ENCODE peak calls at places on chromosome 5, in seven cellular contexts. One of them, this sample, is unnamed.

GRCh38 chr5:81068635-81069034 is 108.5 kb downstream of the RASGRF2 start:
- DNase-seq in NCI-H1105 treated with DMSO at 0.1 percent for 48 hours: no peak
- DNase-seq in IMR-90: no peak
- DNase-seq in activated CD4-positive, alpha-beta T cell treated with anti-CD3 and anti-CD28 coated beads, Interleukin-2, amount 50 U/mL, for 1 hour: no peak
- DNase-seq in transverse colon: no peak
- DNase-seq in RCC 7860: no peak
- DNase-seq in stimulated activated CD4-positive, alpha-beta T cell treated with anti-CD3 and anti-CD28 coated beads, Interleukin-2, amount 100 ng/mL, for 48 hours: no peak
- DNase-seq in this sample: no peak

GRCh38 chr5:142684508-142685031 is 1.3 kb downstream of the FGF1 start:
- DNase-seq in transverse colon: no peak
- DNase-seq in IMR-90: peak; percentile 33
- DNase-seq in stimulated activated CD4-positive, alpha-beta T cell treated with anti-CD3 and anti-CD28 coated beads, Interleukin-2, amount 100 ng/mL, for 48 hours: no peak
- DNase-seq in RCC 7860: no peak
- DNase-seq in NCI-H1105 treated with DMSO at 0.1 percent for 48 hours: no peak
- DNase-seq in activated CD4-positive, alpha-beta T cell treated with anti-CD3 and anti-CD28 coated beads, Interleukin-2, amount 50 U/mL, for 1 hour: no peak
- DNase-seq in this sample: no peak

GRCh38 chr5:174972291-174972690 is 247.9 kb downstream of the MSX2 start:
- DNase-seq in IMR-90: no peak
- DNase-seq in activated CD4-positive, alpha-beta T cell treated with anti-CD3 and anti-CD28 coated beads, Interleukin-2, amount 50 U/mL, for 1 hour: no peak
- DNase-seq in transverse colon: no peak
- DNase-seq in NCI-H1105 treated with DMSO at 0.1 percent for 48 hours: peak; percentile 88
- DNase-seq in stimulated activated CD4-positive, alpha-beta T cell treated with anti-CD3 and anti-CD28 coated beads, Interleukin-2, amount 100 ng/mL, for 48 hours: no peak
- DNase-seq in RCC 7860: no peak
- DNase-seq in this sample: no peak

GRCh38 chr5:78638423-78638822 is 10.1 kb downstream of the LHFPL2 start:
- DNase-seq in stimulated activated CD4-positive, alpha-beta T cell treated with anti-CD3 and anti-CD28 coated beads, Interleukin-2, amount 100 ng/mL, for 48 hours: no peak
- DNase-seq in IMR-90: peak; percentile 92
- DNase-seq in activated CD4-positive, alpha-beta T cell treated with anti-CD3 and anti-CD28 coated beads, Interleukin-2, amount 50 U/mL, for 1 hour: no peak
- DNase-seq in transverse colon: peak; percentile 52
- DNase-seq in NCI-H1105 treated with DMSO at 0.1 percent for 48 hours: peak; percentile 8
- DNase-seq in RCC 7860: peak; percentile 94
- DNase-seq in this sample: no peak

GRCh38 chr5:113405530-113405929 is 29.3 kb downstream of the TSSK1B start:
- DNase-seq in stimulated activated CD4-positive, alpha-beta T cell treated with anti-CD3 and anti-CD28 coated beads, Interleukin-2, amount 100 ng/mL, for 48 hours: no peak
- DNase-seq in IMR-90: no peak
- DNase-seq in activated CD4-positive, alpha-beta T cell treated with anti-CD3 and anti-CD28 coated beads, Interleukin-2, amount 50 U/mL, for 1 hour: no peak
- DNase-seq in transverse colon: no peak
- DNase-seq in RCC 7860: no peak
- DNase-seq in NCI-H1105 treated with DMSO at 0.1 percent for 48 hours: no peak
- DNase-seq in this sample: no peak

GRCh38 chr5:149195337-149195887 is 54.1 kb downstream of the ABLIM3 start:
- DNase-seq in transverse colon: no peak
- DNase-seq in RCC 7860: no peak
- DNase-seq in activated CD4-positive, alpha-beta T cell treated with anti-CD3 and anti-CD28 coated beads, Interleukin-2, amount 50 U/mL, for 1 hour: no peak
- DNase-seq in NCI-H1105 treated with DMSO at 0.1 percent for 48 hours: no peak
- DNase-seq in stimulated activated CD4-positive, alpha-beta T cell treated with anti-CD3 and anti-CD28 coated beads, Interleukin-2, amount 100 ng/mL, for 48 hours: no peak
- DNase-seq in IMR-90: no peak
- DNase-seq in this sample: no peak

GRCh38 chr5:72141440-72142271 is 34.4 kb downstream of the MAP1B start:
- DNase-seq in transverse colon: no peak
- DNase-seq in IMR-90: peak; percentile 97
- DNase-seq in NCI-H1105 treated with DMSO at 0.1 percent for 48 hours: no peak
- DNase-seq in stimulated activated CD4-positive, alpha-beta T cell treated with anti-CD3 and anti-CD28 coated beads, Interleukin-2, amount 100 ng/mL, for 48 hours: no peak
- DNase-seq in activated CD4-positive, alpha-beta T cell treated with anti-CD3 and anti-CD28 coated beads, Interleukin-2, amount 50 U/mL, for 1 hour: no peak
- DNase-seq in RCC 7860: peak; percentile 78
- DNase-seq in this sample: no peak

GRCh38 chr5:44225231-44226160 is 163.7 kb downstream of the FGF10 start:
- DNase-seq in NCI-H1105 treated with DMSO at 0.1 percent for 48 hours: no peak
- DNase-seq in transverse colon: no peak
- DNase-seq in activated CD4-positive, alpha-beta T cell treated with anti-CD3 and anti-CD28 coated beads, Interleukin-2, amount 50 U/mL, for 1 hour: no peak
- DNase-seq in stimulated activated CD4-positive, alpha-beta T cell treated with anti-CD3 and anti-CD28 coated beads, Interleukin-2, amount 100 ng/mL, for 48 hours: no peak
- DNase-seq in IMR-90: no peak
- DNase-seq in RCC 7860: no peak
- DNase-seq in this sample: no peak

GRCh38 chr5:132095077-132095744 is 21.6 kb downstream of the CSF2 start:
- DNase-seq in activated CD4-positive, alpha-beta T cell treated with anti-CD3 and anti-CD28 coated beads, Interleukin-2, amount 50 U/mL, for 1 hour: no peak
- DNase-seq in stimulated activated CD4-positive, alpha-beta T cell treated with anti-CD3 and anti-CD28 coated beads, Interleukin-2, amount 100 ng/mL, for 48 hours: no peak
- DNase-seq in transverse colon: no peak
- DNase-seq in IMR-90: no peak
- DNase-seq in NCI-H1105 treated with DMSO at 0.1 percent for 48 hours: no peak
- DNase-seq in RCC 7860: peak; percentile 66
- DNase-seq in this sample: peak; percentile 20

GRCh38 chr5:53321073-53321472 is 159.4 kb upstream of the FST start:
- DNase-seq in transverse colon: no peak
- DNase-seq in IMR-90: no peak
- DNase-seq in RCC 7860: no peak
- DNase-seq in activated CD4-positive, alpha-beta T cell treated with anti-CD3 and anti-CD28 coated beads, Interleukin-2, amount 50 U/mL, for 1 hour: no peak
- DNase-seq in NCI-H1105 treated with DMSO at 0.1 percent for 48 hours: no peak
- DNase-seq in stimulated activated CD4-positive, alpha-beta T cell treated with anti-CD3 and anti-CD28 coated beads, Interleukin-2, amount 100 ng/mL, for 48 hours: no peak
- DNase-seq in this sample: no peak

GRCh38 chr5:143679777-143680176 is 132.2 kb upstream of the HMHB1 start:
- DNase-seq in IMR-90: peak; percentile 56
- DNase-seq in RCC 7860: peak; percentile 39
- DNase-seq in stimulated activated CD4-positive, alpha-beta T cell treated with anti-CD3 and anti-CD28 coated beads, Interleukin-2, amount 100 ng/mL, for 48 hours: no peak
- DNase-seq in activated CD4-positive, alpha-beta T cell treated with anti-CD3 and anti-CD28 coated beads, Interleukin-2, amount 50 U/mL, for 1 hour: no peak
- DNase-seq in NCI-H1105 treated with DMSO at 0.1 percent for 48 hours: no peak
- DNase-seq in transverse colon: no peak
- DNase-seq in this sample: peak; percentile 14

GRCh38 chr5:41537581-41537980 is 27.2 kb upstream of the PLCXD3 start:
- DNase-seq in NCI-H1105 treated with DMSO at 0.1 percent for 48 hours: no peak
- DNase-seq in IMR-90: no peak
- DNase-seq in transverse colon: no peak
- DNase-seq in activated CD4-positive, alpha-beta T cell treated with anti-CD3 and anti-CD28 coated beads, Interleukin-2, amount 50 U/mL, for 1 hour: no peak
- DNase-seq in stimulated activated CD4-positive, alpha-beta T cell treated with anti-CD3 and anti-CD28 coated beads, Interleukin-2, amount 100 ng/mL, for 48 hours: no peak
- DNase-seq in RCC 7860: no peak
- DNase-seq in this sample: no peak

GRCh38 chr5:155128786-155129512 is 115.4 kb downstream of the KIF4B start:
- DNase-seq in stimulated activated CD4-positive, alpha-beta T cell treated with anti-CD3 and anti-CD28 coated beads, Interleukin-2, amount 100 ng/mL, for 48 hours: no peak
- DNase-seq in transverse colon: no peak
- DNase-seq in IMR-90: no peak
- DNase-seq in NCI-H1105 treated with DMSO at 0.1 percent for 48 hours: no peak
- DNase-seq in RCC 7860: no peak
- DNase-seq in activated CD4-positive, alpha-beta T cell treated with anti-CD3 and anti-CD28 coated beads, Interleukin-2, amount 50 U/mL, for 1 hour: no peak
- DNase-seq in this sample: peak; percentile 7

GRCh38 chr5:133347039-133347438 is 265.3 kb downstream of the FSTL4 start:
- DNase-seq in RCC 7860: no peak
- DNase-seq in NCI-H1105 treated with DMSO at 0.1 percent for 48 hours: no peak
- DNase-seq in transverse colon: no peak
- DNase-seq in IMR-90: no peak
- DNase-seq in stimulated activated CD4-positive, alpha-beta T cell treated with anti-CD3 and anti-CD28 coated beads, Interleukin-2, amount 100 ng/mL, for 48 hours: no peak
- DNase-seq in activated CD4-positive, alpha-beta T cell treated with anti-CD3 and anti-CD28 coated beads, Interleukin-2, amount 50 U/mL, for 1 hour: no peak
- DNase-seq in this sample: no peak

GRCh38 chr5:427415-428087 is 15.4 kb upstream of the EXOC3 start:
- DNase-seq in stimulated activated CD4-positive, alpha-beta T cell treated with anti-CD3 and anti-CD28 coated beads, Interleukin-2, amount 100 ng/mL, for 48 hours: no peak
- DNase-seq in NCI-H1105 treated with DMSO at 0.1 percent for 48 hours: no peak
- DNase-seq in RCC 7860: no peak
- DNase-seq in IMR-90: no peak
- DNase-seq in transverse colon: no peak
- DNase-seq in activated CD4-positive, alpha-beta T cell treated with anti-CD3 and anti-CD28 coated beads, Interleukin-2, amount 50 U/mL, for 1 hour: no peak
- DNase-seq in this sample: no peak

GRCh38 chr5:80466669-80467485 is 21.0 kb upstream of the FAM151B start:
- DNase-seq in RCC 7860: no peak
- DNase-seq in NCI-H1105 treated with DMSO at 0.1 percent for 48 hours: no peak
- DNase-seq in transverse colon: no peak
- DNase-seq in stimulated activated CD4-positive, alpha-beta T cell treated with anti-CD3 and anti-CD28 coated beads, Interleukin-2, amount 100 ng/mL, for 48 hours: no peak
- DNase-seq in activated CD4-positive, alpha-beta T cell treated with anti-CD3 and anti-CD28 coated beads, Interleukin-2, amount 50 U/mL, for 1 hour: no peak
- DNase-seq in IMR-90: peak; percentile 61
- DNase-seq in this sample: no peak

GRCh38 chr5:176188085-176188484 is 50.1 kb upstream of the SIMC1 start:
- DNase-seq in transverse colon: no peak
- DNase-seq in IMR-90: no peak
- DNase-seq in NCI-H1105 treated with DMSO at 0.1 percent for 48 hours: no peak
- DNase-seq in activated CD4-positive, alpha-beta T cell treated with anti-CD3 and anti-CD28 coated beads, Interleukin-2, amount 50 U/mL, for 1 hour: no peak
- DNase-seq in RCC 7860: no peak
- DNase-seq in stimulated activated CD4-positive, alpha-beta T cell treated with anti-CD3 and anti-CD28 coated beads, Interleukin-2, amount 100 ng/mL, for 48 hours: no peak
- DNase-seq in this sample: no peak

GRCh38 chr5:130939059-130939458 is 226.0 kb downstream of the HINT1 start:
- DNase-seq in transverse colon: no peak
- DNase-seq in activated CD4-positive, alpha-beta T cell treated with anti-CD3 and anti-CD28 coated beads, Interleukin-2, amount 50 U/mL, for 1 hour: no peak
- DNase-seq in stimulated activated CD4-positive, alpha-beta T cell treated with anti-CD3 and anti-CD28 coated beads, Interleukin-2, amount 100 ng/mL, for 48 hours: no peak
- DNase-seq in NCI-H1105 treated with DMSO at 0.1 percent for 48 hours: no peak
- DNase-seq in RCC 7860: no peak
- DNase-seq in IMR-90: no peak
- DNase-seq in this sample: no peak

GRCh38 chr5:50593681-50594080 is 72.8 kb upstream of the PARP8 start:
- DNase-seq in RCC 7860: no peak
- DNase-seq in activated CD4-positive, alpha-beta T cell treated with anti-CD3 and anti-CD28 coated beads, Interleukin-2, amount 50 U/mL, for 1 hour: no peak
- DNase-seq in NCI-H1105 treated with DMSO at 0.1 percent for 48 hours: no peak
- DNase-seq in transverse colon: no peak
- DNase-seq in stimulated activated CD4-positive, alpha-beta T cell treated with anti-CD3 and anti-CD28 coated beads, Interleukin-2, amount 100 ng/mL, for 48 hours: no peak
- DNase-seq in IMR-90: no peak
- DNase-seq in this sample: no peak

GRCh38 chr5:169426674-169427250 is 125.8 kb upstream of the SLIT3 start:
- DNase-seq in IMR-90: no peak
- DNase-seq in transverse colon: no peak
- DNase-seq in RCC 7860: no peak
- DNase-seq in NCI-H1105 treated with DMSO at 0.1 percent for 48 hours: no peak
- DNase-seq in activated CD4-positive, alpha-beta T cell treated with anti-CD3 and anti-CD28 coated beads, Interleukin-2, amount 50 U/mL, for 1 hour: no peak
- DNase-seq in stimulated activated CD4-positive, alpha-beta T cell treated with anti-CD3 and anti-CD28 coated beads, Interleukin-2, amount 100 ng/mL, for 48 hours: no peak
- DNase-seq in this sample: no peak

GRCh38 chr5:132251220-132251725 is 6.2 kb upstream of the PDLIM4 start:
- DNase-seq in transverse colon: peak; percentile 4
- DNase-seq in stimulated activated CD4-positive, alpha-beta T cell treated with anti-CD3 and anti-CD28 coated beads, Interleukin-2, amount 100 ng/mL, for 48 hours: no peak
- DNase-seq in activated CD4-positive, alpha-beta T cell treated with anti-CD3 and anti-CD28 coated beads, Interleukin-2, amount 50 U/mL, for 1 hour: no peak
- DNase-seq in RCC 7860: peak; percentile 96
- DNase-seq in NCI-H1105 treated with DMSO at 0.1 percent for 48 hours: no peak
- DNase-seq in IMR-90: peak; percentile 37
- DNase-seq in this sample: no peak

GRCh38 chr5:124065508-124065907 is 553.5 kb downstream of the CSNK1G3 start:
- DNase-seq in activated CD4-positive, alpha-beta T cell treated with anti-CD3 and anti-CD28 coated beads, Interleukin-2, amount 50 U/mL, for 1 hour: no peak
- DNase-seq in NCI-H1105 treated with DMSO at 0.1 percent for 48 hours: no peak
- DNase-seq in transverse colon: no peak
- DNase-seq in RCC 7860: no peak
- DNase-seq in IMR-90: no peak
- DNase-seq in stimulated activated CD4-positive, alpha-beta T cell treated with anti-CD3 and anti-CD28 coated beads, Interleukin-2, amount 100 ng/mL, for 48 hours: no peak
- DNase-seq in this sample: no peak

GRCh38 chr5:141488591-141489478 is at the start of gene PCDHGC5:
- DNase-seq in activated CD4-positive, alpha-beta T cell treated with anti-CD3 and anti-CD28 coated beads, Interleukin-2, amount 50 U/mL, for 1 hour: no peak
- DNase-seq in transverse colon: no peak
- DNase-seq in RCC 7860: peak; percentile 76
- DNase-seq in stimulated activated CD4-positive, alpha-beta T cell treated with anti-CD3 and anti-CD28 coated beads, Interleukin-2, amount 100 ng/mL, for 48 hours: no peak
- DNase-seq in NCI-H1105 treated with DMSO at 0.1 percent for 48 hours: no peak
- DNase-seq in IMR-90: peak; percentile 87
- DNase-seq in this sample: no peak

GRCh38 chr5:170273968-170274710 is 23.4 kb downstream of the LCP2 start:
- DNase-seq in transverse colon: no peak
- DNase-seq in IMR-90: no peak
- DNase-seq in NCI-H1105 treated with DMSO at 0.1 percent for 48 hours: peak; percentile 83
- DNase-seq in RCC 7860: no peak
- DNase-seq in stimulated activated CD4-positive, alpha-beta T cell treated with anti-CD3 and anti-CD28 coated beads, Interleukin-2, amount 100 ng/mL, for 48 hours: no peak
- DNase-seq in activated CD4-positive, alpha-beta T cell treated with anti-CD3 and anti-CD28 coated beads, Interleukin-2, amount 50 U/mL, for 1 hour: peak; percentile 63
- DNase-seq in this sample: no peak

GRCh38 chr5:149212203-149212951 is 59.3 kb upstream of the AFAP1L1 start:
- DNase-seq in stimulated activated CD4-positive, alpha-beta T cell treated with anti-CD3 and anti-CD28 coated beads, Interleukin-2, amount 100 ng/mL, for 48 hours: no peak
- DNase-seq in NCI-H1105 treated with DMSO at 0.1 percent for 48 hours: no peak
- DNase-seq in transverse colon: no peak
- DNase-seq in activated CD4-positive, alpha-beta T cell treated with anti-CD3 and anti-CD28 coated beads, Interleukin-2, amount 50 U/mL, for 1 hour: no peak
- DNase-seq in IMR-90: peak; percentile 100
- DNase-seq in RCC 7860: no peak
- DNase-seq in this sample: no peak

GRCh38 chr5:148416921-148417320 is 33.2 kb downstream of the FBXO38 start:
- DNase-seq in RCC 7860: peak; percentile 5
- DNase-seq in NCI-H1105 treated with DMSO at 0.1 percent for 48 hours: no peak
- DNase-seq in transverse colon: no peak
- DNase-seq in activated CD4-positive, alpha-beta T cell treated with anti-CD3 and anti-CD28 coated beads, Interleukin-2, amount 50 U/mL, for 1 hour: no peak
- DNase-seq in IMR-90: no peak
- DNase-seq in stimulated activated CD4-positive, alpha-beta T cell treated with anti-CD3 and anti-CD28 coated beads, Interleukin-2, amount 100 ng/mL, for 48 hours: no peak
- DNase-seq in this sample: no peak

GRCh38 chr5:123670981-123671557 is 159.1 kb downstream of the CSNK1G3 start:
- DNase-seq in NCI-H1105 treated with DMSO at 0.1 percent for 48 hours: peak; percentile 32
- DNase-seq in stimulated activated CD4-positive, alpha-beta T cell treated with anti-CD3 and anti-CD28 coated beads, Interleukin-2, amount 100 ng/mL, for 48 hours: peak; percentile 32
- DNase-seq in activated CD4-positive, alpha-beta T cell treated with anti-CD3 and anti-CD28 coated beads, Interleukin-2, amount 50 U/mL, for 1 hour: peak; percentile 41
- DNase-seq in RCC 7860: peak; percentile 29
- DNase-seq in IMR-90: peak; percentile 30
- DNase-seq in transverse colon: peak; percentile 62
- DNase-seq in this sample: peak; percentile 72

GRCh38 chr5:88743231-88743879 is 139.6 kb downstream of the MEF2C start:
- DNase-seq in RCC 7860: peak; percentile 29
- DNase-seq in transverse colon: no peak
- DNase-seq in stimulated activated CD4-positive, alpha-beta T cell treated with anti-CD3 and anti-CD28 coated beads, Interleukin-2, amount 100 ng/mL, for 48 hours: no peak
- DNase-seq in NCI-H1105 treated with DMSO at 0.1 percent for 48 hours: no peak
- DNase-seq in activated CD4-positive, alpha-beta T cell treated with anti-CD3 and anti-CD28 coated beads, Interleukin-2, amount 50 U/mL, for 1 hour: no peak
- DNase-seq in IMR-90: peak; percentile 20
- DNase-seq in this sample: no peak

GRCh38 chr5:32908646-32909045 is 197.5 kb downstream of the NPR3 start:
- DNase-seq in RCC 7860: no peak
- DNase-seq in transverse colon: no peak
- DNase-seq in IMR-90: no peak
- DNase-seq in activated CD4-positive, alpha-beta T cell treated with anti-CD3 and anti-CD28 coated beads, Interleukin-2, amount 50 U/mL, for 1 hour: no peak
- DNase-seq in NCI-H1105 treated with DMSO at 0.1 percent for 48 hours: no peak
- DNase-seq in stimulated activated CD4-positive, alpha-beta T cell treated with anti-CD3 and anti-CD28 coated beads, Interleukin-2, amount 100 ng/mL, for 48 hours: no peak
- DNase-seq in this sample: no peak

GRCh38 chr5:17113174-17113941 is 104.1 kb upstream of the BASP1 start:
- DNase-seq in NCI-H1105 treated with DMSO at 0.1 percent for 48 hours: no peak
- DNase-seq in stimulated activated CD4-positive, alpha-beta T cell treated with anti-CD3 and anti-CD28 coated beads, Interleukin-2, amount 100 ng/mL, for 48 hours: no peak
- DNase-seq in RCC 7860: peak; percentile 36
- DNase-seq in transverse colon: no peak
- DNase-seq in activated CD4-positive, alpha-beta T cell treated with anti-CD3 and anti-CD28 coated beads, Interleukin-2, amount 50 U/mL, for 1 hour: no peak
- DNase-seq in IMR-90: peak; percentile 89
- DNase-seq in this sample: no peak

GRCh38 chr5:10301266-10301665 is 6.4 kb downstream of the CMBL start:
- DNase-seq in NCI-H1105 treated with DMSO at 0.1 percent for 48 hours: peak; percentile 93
- DNase-seq in stimulated activated CD4-positive, alpha-beta T cell treated with anti-CD3 and anti-CD28 coated beads, Interleukin-2, amount 100 ng/mL, for 48 hours: no peak
- DNase-seq in RCC 7860: no peak
- DNase-seq in IMR-90: no peak
- DNase-seq in activated CD4-positive, alpha-beta T cell treated with anti-CD3 and anti-CD28 coated beads, Interleukin-2, amount 50 U/mL, for 1 hour: no peak
- DNase-seq in transverse colon: peak; percentile 61
- DNase-seq in this sample: no peak

GRCh38 chr5:78405820-78406750 is 45.7 kb downstream of the SCAMP1 start:
- DNase-seq in NCI-H1105 treated with DMSO at 0.1 percent for 48 hours: no peak
- DNase-seq in stimulated activated CD4-positive, alpha-beta T cell treated with anti-CD3 and anti-CD28 coated beads, Interleukin-2, amount 100 ng/mL, for 48 hours: no peak
- DNase-seq in IMR-90: peak; percentile 76
- DNase-seq in activated CD4-positive, alpha-beta T cell treated with anti-CD3 and anti-CD28 coated beads, Interleukin-2, amount 50 U/mL, for 1 hour: no peak
- DNase-seq in transverse colon: no peak
- DNase-seq in RCC 7860: peak; percentile 56
- DNase-seq in this sample: no peak

GRCh38 chr5:54049963-54050362 is 260.4 kb downstream of the ARL15 start:
- DNase-seq in stimulated activated CD4-positive, alpha-beta T cell treated with anti-CD3 and anti-CD28 coated beads, Interleukin-2, amount 100 ng/mL, for 48 hours: no peak
- DNase-seq in IMR-90: peak; percentile 70
- DNase-seq in RCC 7860: no peak
- DNase-seq in transverse colon: no peak
- DNase-seq in NCI-H1105 treated with DMSO at 0.1 percent for 48 hours: no peak
- DNase-seq in activated CD4-positive, alpha-beta T cell treated with anti-CD3 and anti-CD28 coated beads, Interleukin-2, amount 50 U/mL, for 1 hour: no peak
- DNase-seq in this sample: no peak

GRCh38 chr5:171755354-171755821 is 30.2 kb upstream of the SMIM23 start:
- DNase-seq in transverse colon: no peak
- DNase-seq in activated CD4-positive, alpha-beta T cell treated with anti-CD3 and anti-CD28 coated beads, Interleukin-2, amount 50 U/mL, for 1 hour: no peak
- DNase-seq in IMR-90: peak; percentile 23
- DNase-seq in NCI-H1105 treated with DMSO at 0.1 percent for 48 hours: no peak
- DNase-seq in stimulated activated CD4-positive, alpha-beta T cell treated with anti-CD3 and anti-CD28 coated beads, Interleukin-2, amount 100 ng/mL, for 48 hours: no peak
- DNase-seq in RCC 7860: no peak
- DNase-seq in this sample: no peak

GRCh38 chr5:122985006-122985700 is 51.4 kb downstream of the PPIC start:
- DNase-seq in transverse colon: no peak
- DNase-seq in IMR-90: peak; percentile 14
- DNase-seq in NCI-H1105 treated with DMSO at 0.1 percent for 48 hours: no peak
- DNase-seq in stimulated activated CD4-positive, alpha-beta T cell treated with anti-CD3 and anti-CD28 coated beads, Interleukin-2, amount 100 ng/mL, for 48 hours: no peak
- DNase-seq in RCC 7860: no peak
- DNase-seq in activated CD4-positive, alpha-beta T cell treated with anti-CD3 and anti-CD28 coated beads, Interleukin-2, amount 50 U/mL, for 1 hour: no peak
- DNase-seq in this sample: no peak